ENCODE peak calls at places on chromosomes 3 and 15, in five cellular contexts. H is AG08396, M is GM04503, Y is NB4, T is colonic mucosa. J is an unnamed sample.
A peak's percentile ranks its signal among the peaks of the same experiment; 100 is the strongest.

GRCh38 chr3:156744631-156745030 is 70.2 kb downstream of the TIPARP start:
- DNase-seq in H (no peak), M (no peak), Y (no peak), T (no peak), J (no peak)

GRCh38 chr3:139151530-139151929 is 106.8 kb upstream of the PRR23C start:
- DNase-seq in H (no peak), M (no peak), Y (no peak), T (no peak), J (no peak)

GRCh38 chr3:71646971-71647370 is 63.4 kb upstream of the FOXP1 start:
- DNase-seq in H (no peak), M (no peak), Y (no peak), T (no peak), J (no peak)

GRCh38 chr3:39383190-39383912 is at the start of gene SLC25A38:
- DNase-seq in H (peak; percentile 87), M (peak; percentile 39), Y (peak; percentile 94), T (peak; percentile 90), J (peak; percentile 88)

GRCh38 chr15:29934251-29934650 is 112.0 kb upstream of the TJP1 start:
- DNase-seq in H (peak; percentile 38), M (no peak), Y (no peak), T (no peak), J (peak; percentile 91)

GRCh38 chr3:157631468-157631867 is 128.3 kb upstream of the VEPH1 start:
- DNase-seq in H (no peak), M (no peak), Y (no peak), T (no peak), J (peak; percentile 67)

GRCh38 chr15:96349034-96349932 is 18.8 kb downstream of the NR2F2 start:
- DNase-seq in H (no peak), M (no peak), Y (no peak), T (no peak), J (no peak)

GRCh38 chr3:136957751-136958288 is at the start of gene IL20RB:
- DNase-seq in H (no peak), M (peak; percentile 86), Y (no peak), T (no peak), J (peak; percentile 90)

GRCh38 chr15:52408823-52409222 is 113.2 kb upstream of the MYO5C start:
- DNase-seq in H (no peak), M (no peak), Y (no peak), T (no peak), J (no peak)

GRCh38 chr3:12350151-12350813 is 61.4 kb downstream of the PPARG start:
- DNase-seq in H (no peak), M (no peak), Y (peak; percentile 94), T (peak; percentile 59), J (no peak)

GRCh38 chr3:49871536-49872157 is 1.9 kb upstream of the CAMKV start:
- DNase-seq in H (no peak), M (no peak), Y (no peak), T (no peak), J (no peak)

GRCh38 chr3:71885001-71885400 is 100.1 kb upstream of the PROK2 start:
- DNase-seq in H (no peak), M (no peak), Y (no peak), T (no peak), J (no peak)

GRCh38 chr3:172272699-172273098 is 175.6 kb downstream of the GHSR start:
- DNase-seq in H (no peak), M (no peak), Y (no peak), T (no peak), J (peak; percentile 64)

GRCh38 chr3:150372320-150373118 is 35.6 kb upstream of the TSC22D2 start:
- DNase-seq in H (peak; percentile 30), M (no peak), Y (no peak), T (no peak), J (no peak)

GRCh38 chr15:29873942-29874341 is 51.7 kb upstream of the TJP1 start:
- DNase-seq in H (no peak), M (no peak), Y (no peak), T (no peak), J (no peak)

GRCh38 chr3:54122046-54122801 is at the start of gene CACNA2D3:
- DNase-seq in H (peak; percentile 55), M (no peak), Y (no peak), T (peak; percentile 56), J (peak; percentile 34)

GRCh38 chr15:78205856-78206255 is 28.5 kb downstream of the ACSBG1 start:
- DNase-seq in H (no peak), M (no peak), Y (no peak), T (peak; percentile 14), J (no peak)

GRCh38 chr3:29346828-29347227 is 66.0 kb downstream of the RBMS3 start:
- DNase-seq in H (no peak), M (peak; percentile 88), Y (no peak), T (no peak), J (peak; percentile 72)

GRCh38 chr3:14256561-14257342 is 78.1 kb downstream of the LSM3 start:
- DNase-seq in H (no peak), M (no peak), Y (no peak), T (peak; percentile 39), J (no peak)

GRCh38 chr3:52446631-52447511 is 2.0 kb upstream of the SEMA3G start:
- DNase-seq in H (peak; percentile 75), M (no peak), Y (peak; percentile 77), T (peak; percentile 69), J (peak; percentile 80)

GRCh38 chr3:73094951-73095350 is 33.5 kb downstream of the EBLN2 start:
- DNase-seq in H (no peak), M (no peak), Y (peak; percentile 94), T (no peak), J (no peak)

GRCh38 chr3:52986049-52986448 is 59.8 kb downstream of the SFMBT1 start:
- DNase-seq in H (no peak), M (no peak), Y (no peak), T (no peak), J (peak; percentile 29)

GRCh38 chr3:50369271-50369670 is 9.9 kb upstream of the TMEM115 start:
- DNase-seq in H (no peak), M (no peak), Y (no peak), T (no peak), J (no peak)